ENCODE peak calls at places on chromosome X, in ten cellular contexts. One of them, this sample, is unnamed.

GRCh38 chrX:106950381-106950780 is 30.2 kb downstream of the CLDN2 start:
- DNase-seq in epithelial cell of esophagus: no peak
- DNase-seq in GM12878: no peak
- DNase-seq in lung: no peak
- DNase-seq in transverse colon: no peak
- DNase-seq in AG10803: no peak
- DNase-seq in GM13977: no peak
- DNase-seq in body of pancreas: no peak
- DNase-seq in HFFc6: no peak
- DNase-seq in astrocyte of the spinal cord: no peak
- DNase-seq in this sample: no peak

GRCh38 chrX:155048997-155049619 is 21.8 kb downstream of the CMC4 start:
- DNase-seq in epithelial cell of esophagus: peak
- DNase-seq in GM12878: no peak
- DNase-seq in lung: peak
- DNase-seq in transverse colon: peak
- DNase-seq in AG10803: peak
- DNase-seq in GM13977: no peak
- DNase-seq in body of pancreas: peak
- DNase-seq in HFFc6: peak
- DNase-seq in astrocyte of the spinal cord: peak
- DNase-seq in this sample: peak

GRCh38 chrX:54422168-54422567 is 18.0 kb upstream of the TSR2 start:
- DNase-seq in epithelial cell of esophagus: peak
- DNase-seq in GM12878: no peak
- DNase-seq in lung: no peak
- DNase-seq in transverse colon: no peak
- DNase-seq in AG10803: no peak
- DNase-seq in GM13977: no peak
- DNase-seq in body of pancreas: no peak
- DNase-seq in HFFc6: no peak
- DNase-seq in astrocyte of the spinal cord: no peak
- DNase-seq in this sample: no peak

GRCh38 chrX:20361081-20361889 is 94.6 kb upstream of the RPS6KA3 start:
- DNase-seq in epithelial cell of esophagus: peak
- DNase-seq in GM12878: no peak
- DNase-seq in lung: peak
- DNase-seq in transverse colon: no peak
- DNase-seq in AG10803: peak
- DNase-seq in GM13977: no peak
- DNase-seq in body of pancreas: peak
- DNase-seq in HFFc6: peak
- DNase-seq in astrocyte of the spinal cord: no peak
- DNase-seq in this sample: no peak

GRCh38 chrX:41599507-41599906 is 89.3 kb upstream of the GPR34 start:
- DNase-seq in epithelial cell of esophagus: no peak
- DNase-seq in GM12878: no peak
- DNase-seq in lung: no peak
- DNase-seq in transverse colon: no peak
- DNase-seq in AG10803: no peak
- DNase-seq in GM13977: no peak
- DNase-seq in body of pancreas: no peak
- DNase-seq in HFFc6: no peak
- DNase-seq in astrocyte of the spinal cord: no peak
- DNase-seq in this sample: no peak

GRCh38 chrX:115177941-115178340 is 11.3 kb upstream of the RBMXL3 start:
- DNase-seq in epithelial cell of esophagus: peak
- DNase-seq in GM12878: no peak
- DNase-seq in lung: no peak
- DNase-seq in transverse colon: no peak
- DNase-seq in AG10803: no peak
- DNase-seq in GM13977: no peak
- DNase-seq in body of pancreas: no peak
- DNase-seq in HFFc6: no peak
- DNase-seq in astrocyte of the spinal cord: peak
- DNase-seq in this sample: no peak

GRCh38 chrX:32985544-32985943 is 225.8 kb downstream of the DMD start:
- DNase-seq in epithelial cell of esophagus: no peak
- DNase-seq in GM12878: no peak
- DNase-seq in lung: no peak
- DNase-seq in transverse colon: no peak
- DNase-seq in AG10803: no peak
- DNase-seq in GM13977: no peak
- DNase-seq in body of pancreas: no peak
- DNase-seq in HFFc6: no peak
- DNase-seq in astrocyte of the spinal cord: no peak
- DNase-seq in this sample: no peak

GRCh38 chrX:72294497-72294896 is 11.2 kb downstream of the CITED1 start:
- DNase-seq in epithelial cell of esophagus: no peak
- DNase-seq in GM12878: no peak
- DNase-seq in lung: no peak
- DNase-seq in transverse colon: no peak
- DNase-seq in AG10803: no peak
- DNase-seq in GM13977: no peak
- DNase-seq in body of pancreas: no peak
- DNase-seq in HFFc6: no peak
- DNase-seq in astrocyte of the spinal cord: no peak
- DNase-seq in this sample: no peak

GRCh38 chrX:70268034-70268433 is at the start of gene ARR3:
- DNase-seq in epithelial cell of esophagus: no peak
- DNase-seq in GM12878: no peak
- DNase-seq in lung: no peak
- DNase-seq in transverse colon: no peak
- DNase-seq in AG10803: no peak
- DNase-seq in GM13977: no peak
- DNase-seq in body of pancreas: no peak
- DNase-seq in HFFc6: no peak
- DNase-seq in astrocyte of the spinal cord: no peak
- DNase-seq in this sample: no peak

GRCh38 chrX:124690495-124690894 is 344.1 kb downstream of the SH2D1A start:
- DNase-seq in epithelial cell of esophagus: peak
- DNase-seq in GM12878: no peak
- DNase-seq in lung: no peak
- DNase-seq in transverse colon: no peak
- DNase-seq in AG10803: no peak
- DNase-seq in GM13977: no peak
- DNase-seq in body of pancreas: no peak
- DNase-seq in HFFc6: no peak
- DNase-seq in astrocyte of the spinal cord: no peak
- DNase-seq in this sample: no peak

GRCh38 chrX:427812-428725 is 41.4 kb upstream of the PPP2R3B start:
- DNase-seq in epithelial cell of esophagus: no peak
- DNase-seq in GM12878: no peak
- DNase-seq in lung: no peak
- DNase-seq in transverse colon: no peak
- DNase-seq in AG10803: peak
- DNase-seq in GM13977: no peak
- DNase-seq in body of pancreas: no peak
- DNase-seq in HFFc6: peak
- DNase-seq in astrocyte of the spinal cord: no peak
- DNase-seq in this sample: no peak

DNA sequence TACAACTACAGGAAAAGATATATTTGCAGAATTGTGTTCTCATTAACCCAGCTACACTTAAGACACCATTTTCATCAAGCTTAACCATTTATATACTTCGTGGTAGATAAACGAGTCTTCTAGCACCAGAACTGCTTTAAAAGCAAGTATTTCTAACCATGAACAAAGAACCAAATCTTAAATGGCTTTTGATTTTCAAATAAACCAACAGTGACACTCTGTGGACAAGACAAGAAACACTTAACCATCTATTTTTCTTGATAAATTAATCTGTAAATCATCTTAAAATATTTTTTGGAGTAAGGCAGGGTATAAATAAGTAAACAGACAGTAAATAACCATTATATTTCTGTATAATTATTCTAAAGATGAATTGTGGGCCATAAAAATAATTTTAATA is 10.2 kb downstream of the BEND2 start:
- DNase-seq in epithelial cell of esophagus: peak
- DNase-seq in GM12878: no peak
- DNase-seq in lung: no peak
- DNase-seq in transverse colon: no peak
- DNase-seq in AG10803: peak
- DNase-seq in GM13977: no peak
- DNase-seq in body of pancreas: no peak
- DNase-seq in HFFc6: no peak
- DNase-seq in astrocyte of the spinal cord: peak
- DNase-seq in this sample: no peak
- TF ChIP-seq CTCF in epithelial cell of esophagus: no peak
- TF ChIP-seq CTCF in GM12878: no peak
- TF ChIP-seq CTCF in lung: no peak
- TF ChIP-seq CTCF in transverse colon: no peak
- TF ChIP-seq CTCF in AG10803: no peak
- TF ChIP-seq CTCF in GM13977: no peak
- TF ChIP-seq CTCF in body of pancreas: no peak
- TF ChIP-seq CTCF in HFFc6: peak
- TF ChIP-seq CTCF in astrocyte of the spinal cord: no peak
- TF ChIP-seq CTCF in this sample: no peak

GRCh38 chrX:131366387-131366786 is 77.3 kb upstream of the IGSF1 start:
- DNase-seq in epithelial cell of esophagus: no peak
- DNase-seq in GM12878: no peak
- DNase-seq in lung: no peak
- DNase-seq in transverse colon: no peak
- DNase-seq in AG10803: no peak
- DNase-seq in GM13977: no peak
- DNase-seq in body of pancreas: no peak
- DNase-seq in HFFc6: no peak
- DNase-seq in astrocyte of the spinal cord: no peak
- DNase-seq in this sample: no peak
- TF ChIP-seq CTCF in epithelial cell of esophagus: no peak
- TF ChIP-seq CTCF in GM12878: peak
- TF ChIP-seq CTCF in lung: no peak
- TF ChIP-seq CTCF in transverse colon: no peak
- TF ChIP-seq CTCF in AG10803: no peak
- TF ChIP-seq CTCF in GM13977: peak
- TF ChIP-seq CTCF in body of pancreas: no peak
- TF ChIP-seq CTCF in HFFc6: no peak
- TF ChIP-seq CTCF in astrocyte of the spinal cord: no peak
- TF ChIP-seq CTCF in this sample: peak

DNA sequence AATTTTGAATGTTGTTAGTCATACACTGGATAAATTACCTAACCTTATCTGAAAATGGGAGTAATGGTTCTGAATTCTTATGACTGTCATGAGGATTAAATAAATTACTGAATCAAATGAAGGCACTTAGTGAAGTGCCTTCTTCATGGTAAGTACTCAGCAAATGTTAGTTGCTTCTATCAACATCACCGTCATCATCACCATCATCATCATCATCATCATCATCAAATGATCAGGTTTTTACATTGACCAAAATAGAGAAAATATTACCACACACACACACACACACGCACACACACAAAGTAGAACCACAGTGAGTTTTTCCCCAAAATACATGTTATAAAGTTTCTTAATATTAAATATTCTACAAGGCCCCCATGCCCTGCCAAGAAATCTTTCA is 368.3 kb upstream of the FGF13 start:
- DNase-seq in epithelial cell of esophagus: no peak
- DNase-seq in GM12878: no peak
- DNase-seq in lung: no peak
- DNase-seq in transverse colon: no peak
- DNase-seq in AG10803: no peak
- DNase-seq in GM13977: no peak
- DNase-seq in body of pancreas: no peak
- DNase-seq in HFFc6: no peak
- DNase-seq in astrocyte of the spinal cord: no peak
- DNase-seq in this sample: no peak
- TF ChIP-seq CTCF in epithelial cell of esophagus: no peak
- TF ChIP-seq CTCF in GM12878: no peak
- TF ChIP-seq CTCF in lung: no peak
- TF ChIP-seq CTCF in transverse colon: no peak
- TF ChIP-seq CTCF in AG10803: no peak
- TF ChIP-seq CTCF in GM13977: no peak
- TF ChIP-seq CTCF in body of pancreas: no peak
- TF ChIP-seq CTCF in HFFc6: no peak
- TF ChIP-seq CTCF in astrocyte of the spinal cord: no peak
- TF ChIP-seq CTCF in this sample: no peak

GRCh38 chrX:105876658-105877057 is 54.3 kb downstream of the NRK start:
- DNase-seq in epithelial cell of esophagus: peak
- DNase-seq in GM12878: no peak
- DNase-seq in lung: no peak
- DNase-seq in transverse colon: no peak
- DNase-seq in AG10803: no peak
- DNase-seq in GM13977: peak
- DNase-seq in body of pancreas: no peak
- DNase-seq in HFFc6: no peak
- DNase-seq in astrocyte of the spinal cord: peak
- DNase-seq in this sample: no peak
- TF ChIP-seq CTCF in epithelial cell of esophagus: peak
- TF ChIP-seq CTCF in GM12878: peak
- TF ChIP-seq CTCF in lung: no peak
- TF ChIP-seq CTCF in transverse colon: no peak
- TF ChIP-seq CTCF in AG10803: no peak
- TF ChIP-seq CTCF in GM13977: peak
- TF ChIP-seq CTCF in body of pancreas: peak
- TF ChIP-seq CTCF in HFFc6: peak
- TF ChIP-seq CTCF in astrocyte of the spinal cord: peak
- TF ChIP-seq CTCF in this sample: no peak